ENCODE peak calls at places on chromosomes 11 and 22, in five cellular contexts. I, Y, A, C and F are unnamed samples.

GRCh38 chr11:120229451-120230424 is 10.2 kb upstream of the POU2F3 start:
- DNase-seq in Y (no peak), A (no peak), C (no peak), I (no peak), F (no peak)

GRCh38 chr11:1116666-1117390 is 40.9 kb upstream of the MUC5AC start:
- DNase-seq in I (no peak), Y (no peak), A (no peak), C (no peak), F (no peak)

GRCh38 chr22:44589831-44590230 is 91.8 kb upstream of the RTL6 start:
- DNase-seq in I (no peak), Y (no peak), A (no peak), C (no peak), F (no peak)

GRCh38 chr11:35711173-35711910 is 48.8 kb downstream of the TRIM44 start:
- DNase-seq in Y (no peak), A (no peak), I (no peak), C (no peak), F (no peak)

GRCh38 chr11:32396991-32397390 is 38.3 kb downstream of the WT1 start:
- DNase-seq in A (no peak), I (no peak), C (no peak), Y (no peak), F (no peak)

GRCh38 chr11:23944939-23945338 is 551.9 kb upstream of the LUZP2 start:
- DNase-seq in I (no peak), A (no peak), C (no peak), Y (no peak), F (no peak)

GRCh38 chr11:75867778-75868374 is 52.9 kb downstream of the UVRAG start:
- DNase-seq in Y (no peak), I (no peak), C (peak; percentile 35), A (peak; percentile 10), F (peak; percentile 31)

GRCh38 chr11:120830092-120830491 is 193.8 kb upstream of the TBCEL start:
- DNase-seq in Y (no peak), I (no peak), C (no peak), A (no peak), F (no peak)

GRCh38 chr11:126172596-126173038 is 38.8 kb downstream of the RPUSD4 start:
- DNase-seq in C (no peak), I (no peak), A (no peak), Y (no peak), F (no peak)

GRCh38 chr22:29044657-29045176 is 16.9 kb downstream of the C22orf31 start:
- DNase-seq in C (no peak), A (no peak), Y (no peak), I (no peak), F (no peak)

GRCh38 chr11:73516080-73516479 is 81.8 kb downstream of the FAM168A start:
- DNase-seq in C (no peak), Y (no peak), A (no peak), I (no peak), F (no peak)

GRCh38 chr11:77710358-77710757 is 72.8 kb upstream of the CLNS1A start:
- DNase-seq in C (no peak), I (no peak), Y (no peak), A (no peak), F (no peak)

GRCh38 chr11:130037058-130037457 is 32.6 kb upstream of the APLP2 start:
- DNase-seq in C (no peak), I (no peak), A (no peak), Y (no peak), F (no peak)

GRCh38 chr11:117597083-117597482 is 199.9 kb downstream of the DSCAML1 start:
- DNase-seq in Y (no peak), I (no peak), A (peak; percentile 18), C (peak; percentile 3), F (peak; percentile 66)

GRCh38 chr11:3195251-3196160 is 23.1 kb downstream of the MRGPRG start:
- DNase-seq in Y (peak; percentile 49), A (no peak), I (no peak), C (no peak), F (no peak)

GRCh38 chr22:40285508-40285907 is 60.8 kb upstream of the ADSL start:
- DNase-seq in I (no peak), C (no peak), Y (no peak), A (no peak), F (no peak)

GRCh38 chr22:23237201-23237798 is 57.0 kb downstream of the BCR start:
- DNase-seq in Y (peak; percentile 75), A (no peak), I (no peak), C (no peak), F (peak; percentile 52)

GRCh38 chr11:100890779-100891178 is 203.7 kb downstream of the ARHGAP42 start:
- DNase-seq in A (no peak), Y (no peak), I (no peak), C (no peak), F (no peak)

GRCh38 chr11:30257058-30257457 is 26.2 kb downstream of the FSHB start:
- DNase-seq in I (no peak), C (no peak), A (no peak), Y (no peak), F (no peak)

GRCh38 chr22:36279219-36279666 is 26.3 kb downstream of the APOL1 start:
- DNase-seq in I (no peak), C (no peak), Y (peak; percentile 8), A (no peak), F (no peak)

GRCh38 chr11:106249857-106250256 is 172.4 kb downstream of the AASDHPPT start:
- DNase-seq in A (no peak), Y (no peak), I (no peak), C (no peak), F (no peak)

GRCh38 chr11:61771995-61772455 is 19.6 kb downstream of the MYRF start:
- DNase-seq in I (no peak), C (no peak), A (no peak), Y (no peak), F (no peak)

GRCh38 chr11:77152846-77153245 is 24.8 kb downstream of the MYO7A start:
- DNase-seq in I (no peak), Y (peak; percentile 29), A (no peak), C (no peak), F (no peak)

GRCh38 chr11:12376259-12376971 is 956 bp upstream of the PARVA start:
- DNase-seq in A (no peak), C (no peak), Y (peak; percentile 54), I (no peak), F (no peak)

GRCh38 chr11:115198301-115198700 is 305.9 kb downstream of the CADM1 start:
- DNase-seq in I (no peak), A (no peak), C (no peak), Y (no peak), F (no peak)

GRCh38 chr22:43310311-43310710 is 32.9 kb downstream of the SCUBE1 start:
- DNase-seq in Y (peak; percentile 24), I (no peak), A (no peak), C (no peak), F (no peak)

GRCh38 chr11:113446112-113446511 is 29.1 kb downstream of the DRD2 start:
- DNase-seq in I (no peak), A (no peak), Y (no peak), C (no peak), F (no peak)

GRCh38 chr22:50196256-50196655 is 4.6 kb upstream of the SELENOO start:
- DNase-seq in I (no peak), A (no peak), Y (no peak), C (no peak), F (no peak)

GRCh38 chr22:21447694-21448402 is 19.3 kb upstream of the TMEM191C start:
- DNase-seq in Y (peak; percentile 29), I (no peak), C (no peak), A (no peak), F (no peak)

GRCh38 chr11:12329169-12329568 is 48.2 kb upstream of the PARVA start:
- DNase-seq in I (no peak), A (no peak), Y (no peak), C (no peak), F (no peak)

GRCh38 chr11:125299061-125299616 is 134.6 kb downstream of the PKNOX2 start:
- DNase-seq in A (no peak), I (no peak), Y (no peak), C (no peak), F (no peak)

GRCh38 chr22:19718255-19719054 is 4.2 kb downstream of the SEPTIN5 start:
- DNase-seq in A (no peak), Y (no peak), I (no peak), C (no peak), F (no peak)

GRCh38 chr22:17472886-17473285 is 90.4 kb upstream of the SLC25A18 start:
- DNase-seq in A (no peak), I (no peak), Y (no peak), C (no peak), F (peak; percentile 74)